ENCODE peak calls at places on chromosome 4, in seven cellular contexts. N is activated gamma-delta T cell treated with Interleukin-2 at 50 U/mL for 16 hours, F is M059J, V is bronchial epithelial cell, T is Calu3, U is GM04504, Z is T follicular helper cell. A is an unnamed sample.

GRCh38 chr4:123616970-123617392 is 220.4 kb downstream of the SPRY1 start:
- DNase-seq in N (peak), F (peak), V (no peak), T (no peak), U (peak), Z (peak), A (peak)

GRCh38 chr4:77959566-77960338 is 97.1 kb downstream of the MRPL1 start:
- DNase-seq in N (no peak), F (peak), V (peak), T (peak), U (peak), Z (no peak), A (peak)

GRCh38 chr4:24279911-24280375 is 304.4 kb downstream of the DHX15 start:
- DNase-seq in N (no peak), F (no peak), V (no peak), T (no peak), U (no peak), Z (no peak), A (no peak)

GRCh38 chr4:7337196-7338058 is 97.3 kb downstream of the PSAPL1 start:
- DNase-seq in N (no peak), F (no peak), V (no peak), T (no peak), U (no peak), Z (no peak), A (no peak)

GRCh38 chr4:146981651-146982050 is 36.0 kb upstream of the TTC29 start:
- DNase-seq in N (no peak), F (peak), V (no peak), T (no peak), U (no peak), Z (no peak), A (no peak)

GRCh38 chr4:100366213-100366612 is 151.6 kb downstream of the EMCN start:
- DNase-seq in N (no peak), F (peak), V (no peak), T (no peak), U (no peak), Z (no peak), A (no peak)

GRCh38 chr4:124152130-124152529 is 560.4 kb downstream of the ANKRD50 start:
- DNase-seq in N (no peak), F (peak), V (no peak), T (no peak), U (no peak), Z (no peak), A (no peak)

GRCh38 chr4:52199574-52200338 is 148.7 kb downstream of the SPATA18 start:
- DNase-seq in N (no peak), F (peak), V (peak), T (no peak), U (peak), Z (no peak), A (peak)

GRCh38 chr4:6546681-6547447 is 28.1 kb upstream of the MAN2B2 start:
- DNase-seq in N (peak), F (peak), V (peak), T (peak), U (peak), Z (no peak), A (peak)

A was measured in AG09309.